ENCODE peak calls at places on chromosomes 2 and 18, in six cellular contexts. I, N, C, H, A and L are unnamed samples.

GRCh38 chr2:28717339-28717758 is 34.3 kb upstream of the PPP1CB start:
- DNase-seq in A (no peak), N (no peak), C (peak), I (no peak), H (no peak), L (no peak)

GRCh38 chr18:49677762-49678398 is 116.0 kb downstream of the LIPG start:
- DNase-seq in A (no peak), I (no peak), C (no peak), N (no peak), H (no peak), L (no peak)

GRCh38 chr2:71554706-71555056 is 101.3 kb downstream of the DYSF start:
- DNase-seq in H (no peak), C (no peak), N (no peak), I (no peak), A (no peak), L (no peak)

GRCh38 chr18:34222396-34223163 is 2.1 kb downstream of the NOL4 start:
- DNase-seq in H (no peak), N (no peak), I (no peak), C (no peak), A (no peak), L (no peak)

GRCh38 chr2:240916571-240917008 is 10.5 kb downstream of the CROCC2 start:
- DNase-seq in I (no peak), N (no peak), C (peak), H (no peak), A (no peak), L (no peak)

GRCh38 chr18:46917808-46918600 is 602 bp downstream of the KATNAL2 start:
- DNase-seq in H (no peak), C (peak), A (peak), N (peak), I (no peak), L (no peak)

GRCh38 chr2:19189391-19189790 is 169.0 kb downstream of the OSR1 start:
- DNase-seq in N (no peak), A (no peak), C (no peak), H (no peak), I (no peak), L (no peak)

GRCh38 chr18:67200665-67201064 is 315.9 kb downstream of the DSEL start:
- DNase-seq in C (no peak), A (no peak), I (no peak), N (no peak), H (no peak), L (no peak)

GRCh38 chr2:223805008-223805407 is 32.4 kb downstream of the AP1S3 start:
- DNase-seq in H (no peak), A (no peak), N (no peak), I (no peak), C (no peak), L (no peak)

GRCh38 chr2:22855761-22856184 is 529.2 kb upstream of the KLHL29 start:
- DNase-seq in N (no peak), I (no peak), H (no peak), C (no peak), A (no peak), L (no peak)

GRCh38 chr2:46999857-47000678 is 84.5 kb upstream of the MCFD2 start:
- DNase-seq in C (no peak), H (no peak), N (no peak), I (no peak), A (no peak), L (no peak)

GRCh38 chr18:22510697-22511096 is 93.0 kb upstream of the CTAGE1 start:
- DNase-seq in N (no peak), A (no peak), H (no peak), C (no peak), I (no peak), L (no peak)

GRCh38 chr2:59074071-59074470 is 832.9 kb upstream of the FANCL start:
- DNase-seq in C (no peak), H (no peak), I (no peak), A (no peak), N (no peak), L (no peak)

GRCh38 chr2:232632229-232632903 is 1.0 kb upstream of the EFHD1 start:
- DNase-seq in A (no peak), H (no peak), C (no peak), N (no peak), I (no peak), L (no peak)

GRCh38 chr2:240364582-240364960 is 70.9 kb upstream of the GPC1 start:
- DNase-seq in I (no peak), A (no peak), H (no peak), N (no peak), C (no peak), L (no peak)

GRCh38 chr2:3492951-3493609 is 26.3 kb downstream of the ADI1 start:
- DNase-seq in C (peak), A (no peak), N (no peak), I (no peak), H (no peak), L (no peak)

GRCh38 chr18:11937874-11938478 is 29.9 kb upstream of the MPPE1 start:
- DNase-seq in N (peak), A (peak), H (peak), I (peak), C (peak), L (peak)

GRCh38 chr2:165067958-165068612 is 112.8 kb upstream of the SLC38A11 start:
- DNase-seq in C (peak), I (peak), A (no peak), H (no peak), N (no peak), L (no peak)

GRCh38 chr2:82316573-82317371 is 2012.2 kb upstream of the LRRTM1 start:
- DNase-seq in H (no peak), N (no peak), A (no peak), C (no peak), I (no peak), L (no peak)

GRCh38 chr2:177271981-177272666 is 7.6 kb upstream of the NFE2L2 start:
- DNase-seq in A (no peak), H (no peak), N (no peak), C (no peak), I (no peak), L (no peak)

GRCh38 chr2:196170202-196170680 is 1.1 kb downstream of the STK17B start:
- DNase-seq in I (no peak), N (no peak), A (no peak), C (peak), H (no peak), L (no peak)

GRCh38 chr2:236769981-236770671 is 200.5 kb downstream of the ACKR3 start:
- DNase-seq in I (no peak), C (peak), H (no peak), N (no peak), A (no peak), L (no peak)

GRCh38 chr2:232018191-232018590 is 56.7 kb downstream of the DIS3L2 start:
- DNase-seq in C (no peak), N (no peak), I (no peak), A (no peak), H (no peak), L (no peak)

GRCh38 chr2:21059885-21060610 is 16.2 kb upstream of the APOB start:
- DNase-seq in N (no peak), H (no peak), C (no peak), A (no peak), I (no peak), L (no peak)

GRCh38 chr2:117771969-117772630 is 42.4 kb upstream of the DDX18 start:
- DNase-seq in I (no peak), C (no peak), H (no peak), A (no peak), N (no peak), L (no peak)

GRCh38 chr18:56927795-56928194 is 219.1 kb upstream of the BOD1L2 start:
- DNase-seq in N (no peak), H (no peak), A (no peak), I (no peak), C (no peak), L (no peak)

GRCh38 chr2:182824759-182825143 is 41.7 kb downstream of the FRZB start:
- DNase-seq in C (no peak), H (no peak), A (no peak), I (no peak), N (no peak), L (no peak)